ENCODE peak calls at places on chromosome 1, in eight cellular contexts. T is T-helper 9 cell, W is heart right ventricle, F is cerebellar cortex, A is left colon, Q is bronchial epithelial cell, X is neural crest cell, Z is GM03348. R is an unnamed sample.

GRCh38 chr1:8374812-8375211 is 56.9 kb downstream of the SLC45A1 start:
- DNase-seq in T (no peak), W (peak), F (no peak), A (no peak), Q (peak), X (no peak), Z (peak), R (peak)

GRCh38 chr1:40014253-40014706 is 26.2 kb upstream of the CAP1 start:
- DNase-seq in T (no peak), W (no peak), F (no peak), A (no peak), Q (peak), X (no peak), Z (no peak), R (no peak)

GRCh38 chr1:205775717-205776056 is 405 bp upstream of the RAB29 start:
- DNase-seq in T (no peak), W (no peak), F (no peak), A (no peak), Q (peak), X (no peak), Z (peak), R (no peak)

GRCh38 chr1:30506785-30507312 is 216.5 kb downstream of the MATN1 start:
- DNase-seq in T (no peak), W (no peak), F (no peak), A (no peak), Q (no peak), X (no peak), Z (no peak), R (peak)

GRCh38 chr1:26733982-26734381 is 38.2 kb downstream of the ARID1A start:
- DNase-seq in T (no peak), W (no peak), F (no peak), A (no peak), Q (peak), X (no peak), Z (peak), R (no peak)

GRCh38 chr1:232678185-232678886 is 48.4 kb upstream of the SIPA1L2 start:
- DNase-seq in T (no peak), W (no peak), F (no peak), A (peak), Q (peak), X (no peak), Z (no peak), R (peak)

GRCh38 chr1:8914471-8914870 is 31.2 kb upstream of the CA6 start:
- DNase-seq in T (no peak), W (no peak), F (no peak), A (no peak), Q (no peak), X (no peak), Z (no peak), R (no peak)

GRCh38 chr1:78603206-78603605 is 17.0 kb upstream of the IFI44L start:
- DNase-seq in T (no peak), W (no peak), F (no peak), A (no peak), Q (no peak), X (no peak), Z (peak), R (no peak)

GRCh38 chr1:212244441-212244840 is 40.8 kb upstream of the PPP2R5A start:
- DNase-seq in T (no peak), W (no peak), F (no peak), A (no peak), Q (no peak), X (no peak), Z (no peak), R (no peak)

GRCh38 chr1:110829955-110830553 is 42.9 kb upstream of the CD53 start:
- DNase-seq in T (no peak), W (no peak), F (peak), A (no peak), Q (peak), X (no peak), Z (peak), R (no peak)

GRCh38 chr1:77387553-77387952 is 105.7 kb downstream of the AK5 start:
- DNase-seq in T (no peak), W (no peak), F (no peak), A (no peak), Q (no peak), X (no peak), Z (no peak), R (no peak)

GRCh38 chr1:152735648-152736047 is 22.2 kb upstream of the KPRP start:
- DNase-seq in T (no peak), W (no peak), F (no peak), A (no peak), Q (no peak), X (no peak), Z (no peak), R (no peak)

GRCh38 chr1:159203621-159204020 is 1.1 kb upstream of the ACKR1 start:
- DNase-seq in T (no peak), W (no peak), F (no peak), A (no peak), Q (no peak), X (no peak), Z (no peak), R (no peak)

GRCh38 chr1:109643385-109644230 is 12.3 kb upstream of the GSTM4 start:
- DNase-seq in T (peak), W (peak), F (peak), A (peak), Q (peak), X (peak), Z (peak), R (peak)

R was measured in stomach.